ENCODE peak calls at places on chromosomes 5 and 9, in four cellular contexts. M, X, P and F are unnamed samples.

GRCh38 chr5:9440517-9440916 is 105.4 kb downstream of the SEMA5A start:
- DNase-seq in M (no peak), X (no peak), P (no peak), F (no peak)

GRCh38 chr9:126169736-126170135 is 156.9 kb upstream of the MVB12B start:
- DNase-seq in M (no peak), X (no peak), P (no peak), F (no peak)

GRCh38 chr5:173974688-173975239 is 14.2 kb upstream of the C5orf47 start:
- DNase-seq in M (no peak), X (no peak), P (peak), F (no peak)

GRCh38 chr5:17203329-17204132 is 13.9 kb upstream of the BASP1 start:
- DNase-seq in M (peak), X (peak), P (peak), F (peak)

GRCh38 chr5:126808619-126809018 is 31.7 kb downstream of the LMNB1 start:
- DNase-seq in M (no peak), X (no peak), P (no peak), F (peak)

GRCh38 chr5:121816164-121816563 is 35.5 kb upstream of the FTMT start:
- DNase-seq in M (no peak), X (no peak), P (no peak), F (no peak)

GRCh38 chr9:10436771-10437170 is 176.0 kb downstream of the PTPRD start:
- DNase-seq in M (no peak), X (no peak), P (no peak), F (no peak)

GRCh38 chr9:90580576-90580975 is 62.0 kb downstream of the DIRAS2 start:
- DNase-seq in M (no peak), X (no peak), P (no peak), F (no peak)

GRCh38 chr5:176806137-176806536 is 4.2 kb upstream of the UNC5A start:
- DNase-seq in M (no peak), X (no peak), P (no peak), F (no peak)

GRCh38 chr5:10577371-10578291 is 13.8 kb downstream of the ANKRD33B start:
- DNase-seq in M (no peak), X (no peak), P (no peak), F (no peak)

GRCh38 chr5:176664886-176665285 is 17.6 kb downstream of the TSPAN17 start:
- DNase-seq in M (no peak), X (no peak), P (no peak), F (no peak)

GRCh38 chr5:59450245-59450644 is 443.3 kb downstream of the PDE4D start:
- DNase-seq in M (no peak), X (no peak), P (no peak), F (no peak)
- TF ChIP-seq CTCF in M (peak), X (no peak), P (no peak), F (peak)

GRCh38 chr5:140243855-140244254 is 59.0 kb downstream of the PFDN1 start:
- DNase-seq in M (no peak), X (no peak), P (no peak), F (no peak)
- TF ChIP-seq CTCF in M (no peak), X (no peak), P (no peak), F (no peak)

GRCh38 chr9:133589454-133590227 is 19.5 kb downstream of the FAM163B start:
- DNase-seq in M (no peak), X (no peak), P (no peak), F (no peak)
- TF ChIP-seq CTCF in M (peak), X (no peak), P (no peak), F (peak)

DNA sequence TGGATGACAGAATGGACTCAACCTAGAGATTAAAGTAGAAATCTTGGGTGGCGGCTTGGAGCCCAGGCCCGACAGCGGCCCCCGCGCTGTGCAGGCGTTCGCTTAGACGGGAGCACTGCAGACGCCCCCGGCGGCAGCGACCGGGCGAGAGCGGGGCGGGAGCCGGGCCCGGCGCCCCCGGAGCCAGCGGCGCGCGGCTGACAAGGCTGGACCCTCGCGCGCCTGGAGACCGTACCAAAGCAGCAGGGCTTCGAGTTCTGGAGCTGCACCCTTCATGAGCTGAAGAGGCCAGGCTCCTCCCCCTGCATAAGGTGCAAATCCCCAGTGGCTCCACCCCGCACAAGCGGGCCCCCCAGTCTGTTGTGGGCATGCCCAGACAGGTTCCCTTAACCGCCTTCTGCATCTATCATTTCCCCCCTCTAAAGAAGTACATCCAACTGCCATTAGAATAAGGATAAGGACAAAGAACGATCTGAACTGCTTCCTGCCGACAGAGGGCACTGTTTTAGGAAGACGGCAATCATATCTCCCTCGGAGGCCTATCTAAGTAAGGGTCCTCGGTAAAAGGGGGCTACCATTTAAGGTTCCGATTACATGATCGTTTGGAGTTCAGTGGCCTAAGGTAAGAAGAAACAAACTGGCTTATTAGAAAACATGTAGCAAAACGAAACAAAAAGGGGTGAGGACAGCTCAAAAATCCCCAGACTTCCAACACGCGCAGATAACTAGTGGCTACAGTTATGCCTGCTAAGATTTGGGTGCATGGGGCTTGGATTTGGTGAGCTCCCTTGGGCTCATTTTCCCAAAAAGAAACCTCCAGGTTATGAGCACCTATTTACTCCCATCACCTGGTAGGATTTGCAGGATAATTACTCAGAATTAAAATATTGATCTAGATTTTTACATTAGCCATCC is 66.3 kb downstream of the RGMB start:
- DNase-seq in M (no peak), X (no peak), P (peak), F (peak)
- TF ChIP-seq CTCF in M (no peak), X (no peak), P (no peak), F (peak)

GRCh38 chr5:141825836-141826560 is 52.2 kb downstream of the PCDH1 start:
- DNase-seq in M (no peak), X (no peak), P (no peak), F (no peak)
- TF ChIP-seq CTCF in M (peak), X (peak), P (peak), F (peak)

DNA sequence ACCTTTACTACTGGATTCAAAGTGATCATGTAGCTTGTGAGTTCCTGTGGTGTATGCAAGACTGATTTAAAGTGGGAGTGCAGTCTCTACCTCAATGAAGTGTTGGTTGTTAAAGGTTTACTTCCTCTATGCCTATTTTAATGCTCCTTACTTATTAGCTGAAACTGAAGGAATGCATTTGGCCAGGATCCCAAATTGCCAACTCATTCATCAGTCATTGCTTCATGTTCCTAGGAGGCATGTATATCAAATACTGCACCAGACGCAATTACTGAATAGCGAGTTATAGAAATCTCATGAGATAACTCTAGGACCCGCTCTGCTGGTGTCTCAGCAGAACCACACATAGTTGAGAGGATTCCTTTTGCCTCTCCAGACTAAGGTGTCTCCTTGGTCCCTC is 143.0 kb upstream of the RPS23 start:
- DNase-seq in M (no peak), X (no peak), P (no peak), F (peak)
- TF ChIP-seq CTCF in M (no peak), X (no peak), P (no peak), F (no peak)

DNA sequence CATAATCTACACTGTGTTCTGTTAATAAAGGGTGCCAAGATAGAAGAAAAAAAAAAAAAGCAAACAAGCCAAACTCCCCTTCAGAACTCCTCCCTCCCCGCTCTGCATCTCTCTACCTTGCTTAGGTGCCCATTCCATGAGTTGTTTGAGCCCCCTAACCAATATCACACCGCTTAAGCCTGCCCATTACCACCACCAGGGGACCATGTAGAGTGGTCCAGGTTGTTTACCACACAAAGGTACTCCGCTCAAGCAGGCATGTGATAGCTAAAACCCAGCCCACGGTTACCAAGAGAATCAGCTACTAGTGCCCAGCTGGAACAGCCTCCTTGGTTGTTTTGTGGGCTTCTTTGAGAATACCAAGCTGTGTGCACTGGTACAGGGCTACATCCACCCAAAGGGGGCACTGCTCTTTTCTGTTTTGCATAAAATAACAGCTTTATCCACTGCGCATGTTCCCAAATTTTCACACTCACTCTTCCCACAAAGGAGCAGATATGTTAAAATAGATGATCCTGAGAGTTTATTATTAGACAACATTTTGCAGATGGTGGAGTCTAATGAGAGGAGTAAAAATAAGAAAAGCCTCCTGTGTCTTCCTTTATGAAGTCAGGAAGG is 304.1 kb downstream of the DEPDC1B start:
- DNase-seq in M (no peak), X (no peak), P (no peak), F (no peak)
- TF ChIP-seq CTCF in M (no peak), X (no peak), P (no peak), F (peak)

DNA sequence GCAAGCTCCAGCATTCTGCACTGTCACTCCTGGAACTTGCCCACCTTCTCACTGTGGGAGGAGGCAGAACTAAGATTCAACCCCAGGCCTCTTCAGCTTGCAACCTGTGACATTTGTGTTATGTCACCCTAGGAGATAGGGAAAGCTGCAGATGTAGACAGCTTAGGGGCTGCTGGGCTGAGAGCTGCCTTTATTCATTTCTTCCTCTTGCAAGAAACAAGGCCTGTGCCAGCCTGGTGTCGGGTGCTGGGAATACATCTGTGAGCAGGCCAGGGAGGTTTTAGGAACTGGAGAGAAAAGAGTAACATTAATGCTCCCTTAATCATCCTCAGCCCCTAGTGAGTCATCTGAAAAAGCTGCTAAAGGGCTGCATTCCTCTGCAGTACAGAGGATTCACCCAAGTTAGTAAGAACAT is 101.8 kb downstream of the FGF18 start:
- DNase-seq in M (peak), X (peak), P (no peak), F (peak)
- TF ChIP-seq CTCF in M (peak), X (peak), P (no peak), F (no peak)

GRCh38 chr5:21152611-21153010 is 1164.6 kb upstream of the CDH18 start:
- DNase-seq in M (no peak), X (no peak), P (no peak), F (peak)
- TF ChIP-seq CTCF in M (no peak), X (no peak), P (no peak), F (no peak)

DNA sequence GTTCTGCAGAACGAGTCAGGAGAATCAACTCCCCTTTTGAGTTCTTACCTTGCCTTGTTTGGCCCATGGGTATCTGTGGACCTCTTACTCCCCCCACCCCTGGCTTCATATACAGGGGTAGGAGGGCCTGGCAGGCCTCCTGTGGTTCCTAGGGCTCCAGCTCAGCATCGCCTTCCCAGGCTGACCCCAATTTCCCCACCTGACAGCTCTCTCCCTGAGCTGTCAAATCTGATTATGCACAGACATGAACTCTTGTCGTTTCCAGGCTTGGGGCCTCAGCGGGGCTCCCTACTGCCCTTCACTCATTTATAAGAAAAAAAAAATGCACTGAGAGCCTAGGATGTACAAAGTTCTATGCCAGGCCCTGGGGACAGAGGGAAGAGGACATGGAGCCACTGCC is 67.9 kb downstream of the PTPN3 start:
- DNase-seq in M (no peak), X (no peak), P (no peak), F (no peak)
- TF ChIP-seq CTCF in M (no peak), X (no peak), P (no peak), F (no peak)